ENCODE peak calls at places on chromosomes 3 and 15, in eight cellular contexts. G is heart left ventricle, V is K562, O is adrenal gland, S is sigmoid colon, F is gastrocnemius medialis, D is uterus, Y is Peyer's patch. A is an unnamed sample.
A peak's percentile ranks its signal among the peaks of the same experiment; 100 is the strongest.

GRCh38 chr15:63223463-63223862 is 34.1 kb downstream of the RAB8B start:
- DNase-seq in S (no peak), V (no peak), G (no peak), Y (no peak), F (no peak), D (no peak), O (no peak), A (no peak)

GRCh38 chr3:139299261-139300132 is 44.3 kb upstream of the MRPS22 start:
- DNase-seq in V (peak; percentile 94), F (no peak), D (no peak), Y (no peak), G (no peak), O (peak; percentile 83), S (no peak), A (no peak)

GRCh38 chr3:33544126-33544525 is 103.9 kb upstream of the UBP1 start:
- DNase-seq in F (no peak), S (no peak), V (no peak), O (no peak), D (no peak), G (no peak), Y (no peak), A (no peak)

GRCh38 chr3:188154758-188155574 is 1.0 kb downstream of the LPP start:
- DNase-seq in O (peak; percentile 29), D (peak; percentile 34), Y (no peak), F (no peak), G (no peak), S (no peak), V (no peak), A (no peak)

GRCh38 chr3:66863205-66864135 is 134.6 kb upstream of the KBTBD8 start:
- DNase-seq in Y (no peak), F (no peak), S (no peak), D (no peak), O (no peak), G (no peak), V (no peak), A (no peak)

GRCh38 chr15:73426458-73426994 is 16.4 kb upstream of the REC114 start:
- DNase-seq in V (no peak), S (no peak), G (no peak), O (no peak), D (no peak), Y (no peak), F (no peak), A (no peak)

GRCh38 chr3:133611534-133611933 is 38.0 kb downstream of the CDV3 start:
- DNase-seq in F (no peak), Y (no peak), G (no peak), V (no peak), D (no peak), O (no peak), S (no peak), A (no peak)

GRCh38 chr15:42363487-42363886 is 4.2 kb downstream of the CAPN3 start:
- DNase-seq in G (no peak), S (no peak), Y (no peak), O (no peak), V (no peak), F (no peak), D (no peak), A (no peak)

GRCh38 chr15:47872869-47873301 is 155.6 kb downstream of the SEMA6D start:
- DNase-seq in Y (no peak), V (no peak), D (no peak), G (no peak), F (no peak), O (no peak), S (no peak), A (no peak)

GRCh38 chr15:78757636-78757905 is 53.7 kb downstream of the ADAMTS7 start:
- DNase-seq in Y (no peak), S (no peak), O (no peak), F (no peak), D (no peak), V (no peak), G (no peak), A (no peak)

GRCh38 chr3:10977864-10978510 is 14.6 kb upstream of the SLC6A1 start:
- DNase-seq in S (no peak), V (no peak), O (no peak), F (no peak), G (no peak), D (no peak), Y (no peak), A (no peak)

GRCh38 chr3:184618793-184619192 is 57.2 kb downstream of the EPHB3 start:
- DNase-seq in F (no peak), O (no peak), V (no peak), D (no peak), Y (no peak), S (no peak), G (no peak), A (no peak)

GRCh38 chr3:157872902-157873301 is 233.3 kb downstream of the SHOX2 start:
- DNase-seq in G (no peak), O (peak; percentile 12), S (no peak), F (peak; percentile 46), Y (no peak), V (no peak), D (no peak), A (no peak)

GRCh38 chr3:15476378-15476777 is 45.1 kb downstream of the COLQ start:
- DNase-seq in S (no peak), G (no peak), D (no peak), O (no peak), Y (no peak), V (no peak), F (no peak), A (no peak)

GRCh38 chr3:55964491-55964980 is 477.4 kb upstream of the WNT5A start:
- DNase-seq in V (no peak), O (no peak), G (no peak), D (no peak), Y (no peak), F (no peak), S (no peak), A (no peak)

GRCh38 chr3:113606539-113607218 is 74.3 kb downstream of the SIDT1 start:
- DNase-seq in V (no peak), F (no peak), Y (peak; percentile 69), D (no peak), O (no peak), S (no peak), G (no peak), A (no peak)

GRCh38 chr15:32905481-32905880 is 187.7 kb downstream of the GREM1 start:
- DNase-seq in G (no peak), F (no peak), D (no peak), S (no peak), Y (no peak), O (no peak), V (no peak), A (no peak)

GRCh38 chr15:70853270-70853854 is 595 bp downstream of the LARP6 start:
- DNase-seq in D (peak; percentile 49), V (no peak), O (peak; percentile 36), F (no peak), Y (no peak), G (peak; percentile 44), S (no peak), A (peak; percentile 23)

GRCh38 chr15:67397139-67397538 is 123.8 kb upstream of the C15orf61 start:
- DNase-seq in D (no peak), O (no peak), Y (no peak), F (no peak), S (no peak), G (no peak), V (no peak), A (no peak)

GRCh38 chr15:41979493-41980266 is 7.3 kb upstream of the EHD4 start:
- DNase-seq in V (peak; percentile 49), Y (no peak), D (no peak), S (peak; percentile 33), O (no peak), G (no peak), F (no peak), A (peak; percentile 24)

GRCh38 chr3:98541695-98542094 is 9.9 kb downstream of the GPR15 start:
- DNase-seq in Y (no peak), G (no peak), F (no peak), S (no peak), O (no peak), V (no peak), D (no peak), A (no peak)

GRCh38 chr3:76756578-76756977 is 283.3 kb upstream of the ROBO2 start:
- DNase-seq in D (no peak), O (no peak), F (no peak), V (no peak), G (no peak), Y (no peak), S (no peak), A (no peak)

GRCh38 chr3:76753599-76753998 is 286.3 kb upstream of the ROBO2 start:
- DNase-seq in F (no peak), Y (no peak), G (no peak), V (no peak), S (no peak), O (no peak), D (no peak), A (no peak)
- TF ChIP-seq CTCF in F (no peak), Y (no peak), G (no peak), V (no peak), S (no peak), O (no peak), D (no peak), A (no peak)

GRCh38 chr3:108099679-108100428 is 9.0 kb upstream of the CD47 start:
- DNase-seq in G (no peak), V (peak; percentile 73), F (no peak), S (no peak), O (no peak), D (no peak), Y (peak; percentile 67), A (no peak)
- TF ChIP-seq POLR2A in G (no peak), V (no peak), F (no peak), S (no peak), O (no peak), D (no peak), Y (no peak), A (no peak)

DNA sequence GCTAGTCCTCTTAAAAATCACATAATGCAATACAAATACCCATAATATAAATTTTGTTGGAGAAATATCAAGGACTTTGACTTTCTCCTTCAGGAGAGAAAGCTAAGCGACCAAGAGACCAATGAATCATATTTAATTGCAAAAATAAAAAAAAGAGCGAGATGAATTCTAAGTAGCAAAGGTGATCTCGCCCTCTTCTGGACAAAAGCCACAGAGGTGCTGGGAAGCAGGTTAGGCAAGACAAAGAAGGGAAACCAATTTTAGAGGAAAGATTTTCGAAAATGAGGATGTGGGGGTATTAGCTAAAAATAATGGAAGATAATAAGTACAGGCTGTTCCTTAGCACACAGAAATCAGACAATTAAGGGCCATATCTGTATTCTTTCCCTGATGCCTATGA is 111.4 kb upstream of the PLAAT1 start:
- DNase-seq in S (no peak), F (no peak), Y (no peak), O (no peak), G (no peak), D (no peak), V (no peak), A (no peak)
- TF ChIP-seq CTCF in S (no peak), F (no peak), Y (no peak), O (no peak), G (no peak), D (no peak), V (no peak), A (no peak)

DNA sequence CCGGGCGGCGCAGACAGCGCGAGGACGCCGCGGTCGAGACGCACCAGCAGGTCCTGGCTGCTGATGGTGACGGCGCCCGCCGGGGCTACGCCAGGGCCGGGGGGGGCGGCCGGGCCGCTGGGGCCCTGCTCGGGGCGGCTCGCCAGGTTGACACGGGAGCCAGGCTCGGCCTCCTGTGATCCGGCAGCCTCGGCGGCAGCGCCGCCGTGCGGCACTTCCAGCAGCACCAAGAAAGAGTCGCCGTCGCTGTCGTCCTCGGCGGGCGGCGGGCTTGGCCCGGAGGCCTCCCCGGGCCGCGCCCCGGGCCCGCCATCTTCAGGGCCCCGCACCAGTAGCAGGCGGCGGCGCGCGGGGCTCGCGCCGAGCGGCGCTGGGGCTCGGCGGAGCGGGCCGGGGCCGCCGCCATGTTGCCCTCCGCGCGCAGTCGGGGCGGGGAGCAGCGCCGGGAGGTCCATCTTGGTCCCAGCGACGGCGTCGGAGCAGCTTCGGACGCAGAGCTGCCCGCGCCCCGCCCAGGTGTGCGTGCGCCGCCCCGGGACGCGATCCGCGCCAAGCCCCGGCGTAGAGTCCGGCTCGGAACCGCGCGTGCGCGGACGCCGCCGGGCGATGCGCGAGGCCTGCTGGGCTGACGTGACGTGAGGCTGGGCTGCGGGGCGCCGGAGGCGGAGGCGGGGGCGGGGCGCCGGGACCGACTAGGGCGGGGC is at the start of gene ZXDC:
- DNase-seq in O (peak; percentile 97), V (peak; percentile 97), G (peak; percentile 96), Y (peak; percentile 89), F (peak; percentile 94), S (peak; percentile 97), D (peak; percentile 95), A (peak; percentile 94)
- TF ChIP-seq POLR2A in O (peak; percentile 94), V (no peak), G (peak; percentile 50), Y (peak; percentile 92), F (peak; percentile 93), S (no peak), D (peak; percentile 93), A (no peak)